ENCODE peak calls at places on chromosomes 16 and 17, in nine cellular contexts. K, W, F, S, J, B, Q, A and X are unnamed samples.
A peak's percentile ranks its signal among the peaks of the same experiment; 100 is the strongest.

GRCh38 chr17:9671559-9671958 is 26.2 kb downstream of the USP43 start:
- DNase-seq in K (no peak), W (no peak), F (no peak), S (no peak), J (no peak), B (no peak), Q (no peak), A (no peak), X (no peak)

GRCh38 chr17:15269087-15269486 is 4.0 kb upstream of the PMP22 start:
- DNase-seq in K (no peak), W (no peak), F (no peak), S (no peak), J (no peak), B (no peak), Q (no peak), A (no peak), X (no peak)

GRCh38 chr16:57643166-57643813 is 14.9 kb downstream of the ADGRG1 start:
- DNase-seq in K (peak; percentile 24), W (no peak), F (peak; percentile 71), S (no peak), J (no peak), B (no peak), Q (no peak), A (no peak), X (no peak)

GRCh38 chr17:76670020-76670707 is 26.6 kb upstream of the ST6GALNAC1 start:
- DNase-seq in K (peak; percentile 25), W (peak; percentile 28), F (peak; percentile 29), S (no peak), J (no peak), B (no peak), Q (no peak), A (no peak), X (no peak)

GRCh38 chr16:51151951-51152663 is 1.0 kb upstream of the SALL1 start:
- DNase-seq in K (no peak), W (no peak), F (no peak), S (no peak), J (peak; percentile 33), B (no peak), Q (no peak), A (peak; percentile 79), X (no peak)

GRCh38 chr16:87325480-87325879 is 8.3 kb upstream of the C16orf95 start:
- DNase-seq in K (no peak), W (no peak), F (no peak), S (no peak), J (no peak), B (no peak), Q (no peak), A (no peak), X (no peak)

GRCh38 chr16:80583466-80583865 is 42.7 kb downstream of the DYNLRB2 start:
- DNase-seq in K (no peak), W (no peak), F (no peak), S (no peak), J (no peak), B (no peak), Q (no peak), A (no peak), X (no peak)

GRCh38 chr16:3959148-3959547 is 78.6 kb upstream of the CREBBP start:
- DNase-seq in K (no peak), W (no peak), F (no peak), S (no peak), J (no peak), B (no peak), Q (no peak), A (no peak), X (no peak)

GRCh38 chr16:25109643-25110042 is 1.9 kb upstream of the LCMT1 start:
- DNase-seq in K (peak; percentile 83), W (no peak), F (peak; percentile 76), S (peak; percentile 26), J (peak; percentile 81), B (no peak), Q (peak; percentile 87), A (peak; percentile 74), X (no peak)

GRCh38 chr16:19555938-19556778 is 655 bp downstream of the VPS35L start:
- DNase-seq in K (peak; percentile 52), W (peak; percentile 84), F (no peak), S (no peak), J (peak; percentile 11), B (no peak), Q (peak; percentile 59), A (no peak), X (no peak)
- TF ChIP-seq CTCF in K (peak; percentile 20), W (no peak), F (no peak), S (no peak), J (no peak), B (no peak), Q (peak; percentile 6), A (no peak), X (no peak)

DNA sequence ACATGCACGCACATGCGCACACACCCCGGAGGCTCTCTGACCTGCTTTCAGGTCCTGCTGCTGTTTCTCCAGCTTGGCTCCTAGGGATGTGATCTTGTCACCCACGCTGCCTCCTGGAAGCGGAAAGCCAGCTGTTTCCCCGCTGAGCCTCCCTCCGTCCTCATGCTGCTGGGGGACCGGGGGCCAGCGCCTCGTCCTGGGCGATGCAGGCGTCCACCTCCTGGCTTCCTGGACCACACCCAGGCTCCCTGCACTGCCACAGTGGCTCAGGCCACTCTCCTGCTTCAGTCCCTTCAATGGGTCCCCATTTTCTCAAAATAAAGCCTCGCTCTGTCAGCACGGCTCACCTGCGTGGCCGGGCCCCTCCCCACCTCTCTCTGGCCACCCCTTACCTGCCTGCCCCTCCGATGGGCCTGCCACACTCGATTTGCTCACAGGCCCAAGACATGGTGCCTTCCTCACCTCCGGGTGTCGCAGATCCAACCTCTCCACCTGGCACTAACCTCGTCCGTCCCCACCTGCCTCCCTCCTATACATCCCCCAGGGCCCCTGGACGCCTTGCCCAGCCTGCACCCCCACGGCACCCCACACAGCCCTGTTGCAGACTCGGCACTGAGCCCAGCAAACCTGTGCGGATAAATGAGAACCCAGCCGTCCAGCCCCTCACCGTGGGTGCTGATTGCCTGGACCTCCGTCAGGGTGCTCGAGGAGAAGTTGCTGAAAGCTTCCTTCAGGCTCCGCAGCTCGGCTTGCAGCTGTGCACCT is 6.6 kb downstream of the ASGR2 start:
- DNase-seq in K (no peak), W (no peak), F (no peak), S (no peak), J (no peak), B (no peak), Q (no peak), A (no peak), X (no peak)
- TF ChIP-seq POLR2AphosphoS5 in K (no peak), W (no peak), F (no peak), S (no peak), J (no peak), B (no peak), Q (no peak), A (no peak), X (no peak)

GRCh38 chr16:27401768-27402568 is at the start of gene IL21R:
- DNase-seq in K (no peak), W (peak; percentile 88), F (peak; percentile 69), S (peak; percentile 24), J (peak; percentile 74), B (no peak), Q (no peak), A (no peak), X (no peak)
- H3K27ac ChIP-seq in K (no peak within 1 kb of the TSS), W (peak within 1 kb of the TSS; percentile 30), F (no peak within 1 kb of the TSS), S (no peak within 1 kb of the TSS), J (peak within 1 kb of the TSS; percentile 0), B (no peak within 1 kb of the TSS), Q (no peak within 1 kb of the TSS), A (no peak within 1 kb of the TSS), X (no peak within 1 kb of the TSS)

GRCh38 chr16:88938933-88939813 is 37.8 kb downstream of the CBFA2T3 start:
- DNase-seq in K (no peak), W (no peak), F (no peak), S (no peak), J (no peak), B (no peak), Q (no peak), A (no peak), X (no peak)

GRCh38 chr16:88936913-88937666 is 39.9 kb downstream of the CBFA2T3 start:
- DNase-seq in K (no peak), W (no peak), F (no peak), S (no peak), J (no peak), B (no peak), Q (no peak), A (no peak), X (no peak)

GRCh38 chr16:88934066-88934667 is 42.8 kb downstream of the CBFA2T3 start:
- DNase-seq in K (no peak), W (no peak), F (no peak), S (no peak), J (no peak), B (no peak), Q (no peak), A (no peak), X (no peak)

GRCh38 chr16:88938119-88938932 is 38.7 kb downstream of the CBFA2T3 start:
- DNase-seq in K (no peak), W (no peak), F (no peak), S (no peak), J (no peak), B (no peak), Q (no peak), A (no peak), X (no peak)

GRCh38 chr16:88936008-88936912 is 40.7 kb downstream of the CBFA2T3 start:
- DNase-seq in K (no peak), W (peak; percentile 85), F (peak; percentile 84), S (no peak), J (peak; percentile 67), B (no peak), Q (no peak), A (peak; percentile 34), X (no peak)
- TF ChIP-seq CTCF in K (no peak), W (no peak), F (no peak), S (no peak), J (no peak), B (no peak), Q (no peak), A (peak; percentile 55), X (no peak)

GRCh38 chr16:12162151-12162559 is 185.6 kb downstream of the SNX29 start:
- DNase-seq in K (no peak), W (no peak), F (no peak), S (no peak), J (no peak), B (no peak), Q (no peak), A (no peak), X (no peak)
- TF ChIP-seq POLR2AphosphoS5 in K (no peak), W (no peak), F (peak; percentile 61), S (no peak), J (no peak), B (no peak), Q (no peak), A (no peak), X (no peak)

DNA sequence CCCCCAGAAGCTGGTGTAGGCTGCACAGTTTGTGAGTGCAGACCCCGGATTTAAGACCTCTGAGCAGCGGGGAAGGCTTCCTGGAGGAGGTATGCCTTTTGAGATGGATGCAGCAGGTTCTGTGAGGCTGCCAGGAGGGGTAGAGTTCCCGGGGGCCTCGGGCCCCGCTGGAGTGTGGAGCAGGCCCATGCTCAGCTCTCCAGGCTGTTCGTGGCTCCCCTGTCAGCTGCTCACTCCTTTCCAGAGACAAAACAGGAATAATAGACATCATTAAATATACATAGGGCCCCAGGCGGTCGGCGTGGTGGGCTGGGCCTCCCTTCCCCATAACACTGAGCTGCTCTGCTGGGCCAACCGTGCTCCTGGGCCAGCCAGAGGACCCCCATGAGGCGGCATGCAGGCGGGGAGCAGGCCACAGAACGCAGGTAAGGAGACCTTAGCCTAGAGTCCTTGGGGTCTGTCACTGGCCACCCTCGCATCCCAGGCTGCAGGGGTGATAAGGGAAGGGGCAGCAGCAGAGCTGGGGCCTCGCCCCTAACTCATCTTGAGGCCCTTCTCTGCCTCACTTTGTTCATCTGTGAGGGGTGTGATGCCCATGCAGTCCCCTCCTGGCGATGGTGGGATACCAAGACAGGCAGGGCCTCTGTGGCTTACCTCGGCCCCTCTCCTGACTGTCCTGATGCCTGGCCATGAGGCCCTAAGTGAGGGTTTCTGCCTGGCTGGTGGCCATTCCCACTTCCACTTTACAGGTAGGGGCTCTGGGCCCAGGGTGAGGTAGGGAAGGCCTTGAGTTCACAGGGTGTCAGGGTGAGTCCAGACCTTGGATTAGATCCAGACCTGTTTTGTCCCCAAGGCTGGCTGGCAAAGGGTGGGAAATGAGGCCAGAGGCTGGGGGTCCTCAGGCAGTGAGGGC is at the start of gene MYO15A:
- DNase-seq in K (no peak), W (no peak), F (no peak), S (no peak), J (no peak), B (no peak), Q (no peak), A (no peak), X (no peak)
- H3K27ac ChIP-seq in K (no peak within 1 kb of the TSS), W (no peak within 1 kb of the TSS), F (no peak within 1 kb of the TSS), S (no peak within 1 kb of the TSS), J (no peak within 1 kb of the TSS), B (no peak within 1 kb of the TSS), Q (no peak within 1 kb of the TSS), A (no peak within 1 kb of the TSS), X (no peak within 1 kb of the TSS)